ENCODE peak calls at places on chromosomes 5 and 9, in ten cellular contexts. One of them, this sample, is unnamed.

GRCh38 chr9:84138543-84138942 is 157.9 kb downstream of the RMI1 start:
- DNase-seq in activated CD4-positive, alpha-beta T cell treated with anti-CD3 and anti-CD28 coated beads for 4 hours: no peak
- DNase-seq in GM20000: no peak
- DNase-seq in iris pigment epithelial cell: no peak
- DNase-seq in OCI-M1: no peak
- DNase-seq in AG08396: no peak
- DNase-seq in NCI-H460: no peak
- DNase-seq in SW 1271: no peak
- DNase-seq in EL: no peak
- DNase-seq in DMS79 treated with DMSO at 0.1 percent for 48 hours: no peak
- DNase-seq in this sample: no peak

GRCh38 chr9:109016132-109016531 is 2.8 kb upstream of the CTNNAL1 start:
- DNase-seq in activated CD4-positive, alpha-beta T cell treated with anti-CD3 and anti-CD28 coated beads for 4 hours: no peak
- DNase-seq in GM20000: no peak
- DNase-seq in iris pigment epithelial cell: no peak
- DNase-seq in OCI-M1: no peak
- DNase-seq in AG08396: no peak
- DNase-seq in NCI-H460: no peak
- DNase-seq in SW 1271: no peak
- DNase-seq in EL: no peak
- DNase-seq in DMS79 treated with DMSO at 0.1 percent for 48 hours: no peak
- DNase-seq in this sample: no peak

GRCh38 chr9:124342946-124343485 is 72.2 kb downstream of the PSMB7 start:
- DNase-seq in activated CD4-positive, alpha-beta T cell treated with anti-CD3 and anti-CD28 coated beads for 4 hours: no peak
- DNase-seq in GM20000: no peak
- DNase-seq in iris pigment epithelial cell: peak; percentile 88
- DNase-seq in OCI-M1: no peak
- DNase-seq in AG08396: peak; percentile 95
- DNase-seq in NCI-H460: peak; percentile 42
- DNase-seq in SW 1271: peak; percentile 39
- DNase-seq in EL: peak; percentile 95
- DNase-seq in DMS79 treated with DMSO at 0.1 percent for 48 hours: peak; percentile 68
- DNase-seq in this sample: no peak

GRCh38 chr9:35398651-35399335 is 91.1 kb upstream of the RUSC2 start:
- DNase-seq in activated CD4-positive, alpha-beta T cell treated with anti-CD3 and anti-CD28 coated beads for 4 hours: no peak
- DNase-seq in GM20000: no peak
- DNase-seq in iris pigment epithelial cell: no peak
- DNase-seq in OCI-M1: no peak
- DNase-seq in AG08396: no peak
- DNase-seq in NCI-H460: no peak
- DNase-seq in SW 1271: no peak
- DNase-seq in EL: no peak
- DNase-seq in DMS79 treated with DMSO at 0.1 percent for 48 hours: no peak
- DNase-seq in this sample: no peak

GRCh38 chr5:160567031-160567705 is 145.5 kb downstream of the PTTG1 start:
- DNase-seq in activated CD4-positive, alpha-beta T cell treated with anti-CD3 and anti-CD28 coated beads for 4 hours: no peak
- DNase-seq in GM20000: no peak
- DNase-seq in iris pigment epithelial cell: no peak
- DNase-seq in OCI-M1: no peak
- DNase-seq in AG08396: no peak
- DNase-seq in NCI-H460: no peak
- DNase-seq in SW 1271: no peak
- DNase-seq in EL: no peak
- DNase-seq in DMS79 treated with DMSO at 0.1 percent for 48 hours: no peak
- DNase-seq in this sample: no peak

GRCh38 chr5:5063533-5063953 is 76.6 kb upstream of the ADAMTS16 start:
- DNase-seq in activated CD4-positive, alpha-beta T cell treated with anti-CD3 and anti-CD28 coated beads for 4 hours: no peak
- DNase-seq in GM20000: peak; percentile 41
- DNase-seq in iris pigment epithelial cell: no peak
- DNase-seq in OCI-M1: no peak
- DNase-seq in AG08396: no peak
- DNase-seq in NCI-H460: no peak
- DNase-seq in SW 1271: no peak
- DNase-seq in EL: no peak
- DNase-seq in DMS79 treated with DMSO at 0.1 percent for 48 hours: no peak
- DNase-seq in this sample: no peak

GRCh38 chr9:38029923-38030638 is 38.9 kb downstream of the SHB start:
- DNase-seq in activated CD4-positive, alpha-beta T cell treated with anti-CD3 and anti-CD28 coated beads for 4 hours: no peak
- DNase-seq in GM20000: peak; percentile 38
- DNase-seq in iris pigment epithelial cell: no peak
- DNase-seq in OCI-M1: no peak
- DNase-seq in AG08396: no peak
- DNase-seq in NCI-H460: no peak
- DNase-seq in SW 1271: no peak
- DNase-seq in EL: no peak
- DNase-seq in DMS79 treated with DMSO at 0.1 percent for 48 hours: peak; percentile 45
- DNase-seq in this sample: no peak

GRCh38 chr5:83509535-83509934 is 38.0 kb downstream of the VCAN start:
- DNase-seq in activated CD4-positive, alpha-beta T cell treated with anti-CD3 and anti-CD28 coated beads for 4 hours: no peak
- DNase-seq in GM20000: no peak
- DNase-seq in iris pigment epithelial cell: peak; percentile 77
- DNase-seq in OCI-M1: no peak
- DNase-seq in AG08396: peak; percentile 12
- DNase-seq in NCI-H460: no peak
- DNase-seq in SW 1271: no peak
- DNase-seq in EL: peak; percentile 6
- DNase-seq in DMS79 treated with DMSO at 0.1 percent for 48 hours: no peak
- DNase-seq in this sample: no peak

GRCh38 chr5:142095035-142095434 is 13.5 kb upstream of the NDFIP1 start:
- DNase-seq in activated CD4-positive, alpha-beta T cell treated with anti-CD3 and anti-CD28 coated beads for 4 hours: peak; percentile 79
- DNase-seq in GM20000: no peak
- DNase-seq in iris pigment epithelial cell: no peak
- DNase-seq in OCI-M1: no peak
- DNase-seq in AG08396: no peak
- DNase-seq in NCI-H460: no peak
- DNase-seq in SW 1271: no peak
- DNase-seq in EL: no peak
- DNase-seq in DMS79 treated with DMSO at 0.1 percent for 48 hours: no peak
- DNase-seq in this sample: no peak